ENCODE peak calls at places on chromosome 3, in four cellular contexts. O is lower lobe of right lung, D is GM23248, S is Peyer's patch. E is an unnamed sample.

GRCh38 chr3:71152892-71153265 is 430.6 kb downstream of the FOXP1 start:
- DNase-seq in D (no peak), S (peak; percentile 64), O (no peak), E (no peak)

GRCh38 chr3:24686764-24687163 is 192.1 kb upstream of the THRB start:
- DNase-seq in O (no peak), S (no peak), D (peak; percentile 85), E (no peak)

GRCh38 chr3:50303038-50303815 is at the start of gene HYAL1:
- DNase-seq in O (peak; percentile 89), S (peak; percentile 62), D (no peak), E (peak; percentile 80)

GRCh38 chr3:169562988-169563774 is 100.3 kb downstream of the MECOM start:
- DNase-seq in D (no peak), O (no peak), S (no peak), E (no peak)

GRCh38 chr3:149055575-149055974 is 30.8 kb downstream of the HLTF start:
- DNase-seq in S (no peak), O (no peak), D (no peak), E (no peak)

GRCh38 chr3:106341090-106341489 is 472.3 kb upstream of the CBLB start:
- DNase-seq in S (no peak), O (no peak), D (peak; percentile 58), E (no peak)

GRCh38 chr3:149091983-149092382 is 5.7 kb upstream of the HLTF start:
- DNase-seq in S (no peak), O (no peak), D (no peak), E (no peak)

GRCh38 chr3:175338775-175339535 is 479.8 kb downstream of the NAALADL2 start:
- DNase-seq in D (peak; percentile 89), O (peak; percentile 54), S (no peak), E (peak; percentile 69)

GRCh38 chr3:155747286-155747685 is 2.4 kb upstream of the PLCH1 start:
- DNase-seq in O (no peak), S (no peak), D (no peak), E (no peak)

GRCh38 chr3:66195347-66195783 is 25.4 kb upstream of the SLC25A26 start:
- DNase-seq in D (peak; percentile 76), S (peak; percentile 50), O (peak; percentile 57), E (peak; percentile 37)

GRCh38 chr3:125280966-125281365 is 68.4 kb upstream of the SLC12A8 start:
- DNase-seq in S (no peak), O (no peak), D (peak; percentile 60), E (no peak)

GRCh38 chr3:41688595-41689380 is 273.1 kb downstream of the ULK4 start:
- DNase-seq in D (peak; percentile 46), S (no peak), O (no peak), E (no peak)

GRCh38 chr3:155323063-155323666 is 29.7 kb upstream of the STRIT1 start:
- DNase-seq in S (no peak), D (peak; percentile 82), O (no peak), E (no peak)

GRCh38 chr3:67647390-67647878 is 7.0 kb downstream of the SUCLG2 start:
- DNase-seq in D (peak; percentile 99), O (no peak), S (peak; percentile 54), E (peak; percentile 58)

GRCh38 chr3:46386206-46386605 is 15.5 kb downstream of the CCR5 start:
- DNase-seq in D (peak; percentile 65), S (no peak), O (no peak), E (no peak)

GRCh38 chr3:41097896-41098496 is 101.3 kb upstream of the CTNNB1 start:
- DNase-seq in D (no peak), S (no peak), O (no peak), E (no peak)

GRCh38 chr3:188266581-188267274 is 112.8 kb downstream of the LPP start:
- DNase-seq in O (peak; percentile 61), D (peak; percentile 86), S (no peak), E (peak; percentile 62)

GRCh38 chr3:153749070-153749610 is 372.1 kb upstream of the ARHGEF26 start:
- DNase-seq in D (peak; percentile 14), O (no peak), S (no peak), E (no peak)

GRCh38 chr3:81040107-81040506 is 721.3 kb downstream of the GBE1 start:
- DNase-seq in O (no peak), S (no peak), D (no peak), E (no peak)

GRCh38 chr3:174325834-174326705 is 533.1 kb upstream of the NAALADL2 start:
- DNase-seq in O (no peak), D (peak; percentile 86), S (no peak), E (no peak)

GRCh38 chr3:95418251-95418650 is 1355.4 kb downstream of the NSUN3 start:
- DNase-seq in O (no peak), D (no peak), S (peak; percentile 18), E (no peak)

GRCh38 chr3:98680723-98681122 is 82.4 kb upstream of the ST3GAL6 start:
- DNase-seq in D (peak; percentile 36), O (no peak), S (no peak), E (no peak)

GRCh38 chr3:13009132-13009945 is 63.9 kb downstream of the IQSEC1 start:
- DNase-seq in D (no peak), S (no peak), O (peak; percentile 90), E (peak; percentile 90)

GRCh38 chr3:114327665-114328064 is 33.8 kb downstream of the TIGIT start:
- DNase-seq in S (no peak), D (no peak), O (no peak), E (no peak)

GRCh38 chr3:43540625-43541024 is 81.2 kb downstream of the ANO10 start:
- DNase-seq in S (no peak), O (no peak), D (peak; percentile 70), E (no peak)

GRCh38 chr3:129944709-129945108 is 29.8 kb upstream of the TRH start:
- DNase-seq in S (no peak), O (no peak), D (no peak), E (no peak)

GRCh38 chr3:139123377-139124095 is 78.8 kb upstream of the PRR23C start:
- DNase-seq in O (no peak), D (peak; percentile 73), S (no peak), E (no peak)

GRCh38 chr3:188956839-188957489 is 214.8 kb upstream of the TPRG1 start:
- DNase-seq in O (no peak), D (peak; percentile 82), S (no peak), E (no peak)

GRCh38 chr3:169344465-169344864 is 319.0 kb downstream of the MECOM start:
- DNase-seq in O (no peak), D (peak; percentile 49), S (no peak), E (no peak)

GRCh38 chr3:17489139-17489538 is 253.3 kb downstream of the TBC1D5 start:
- DNase-seq in D (peak; percentile 51), S (no peak), O (no peak), E (no peak)

GRCh38 chr3:122101646-122102045 is 46.5 kb downstream of the CD86 start:
- DNase-seq in D (peak; percentile 79), S (no peak), O (no peak), E (no peak)

GRCh38 chr3:123039178-123039577 is 11.6 kb upstream of the SEMA5B start:
- DNase-seq in D (no peak), O (no peak), S (no peak), E (no peak)

GRCh38 chr3:65810277-65810676 is 228.4 kb downstream of the MAGI1 start:
- DNase-seq in D (peak; percentile 24), S (no peak), O (no peak), E (no peak)

GRCh38 chr3:149879872-149880271 is 66.9 kb downstream of the RNF13 start:
- DNase-seq in O (peak; percentile 57), D (peak; percentile 77), S (peak; percentile 52), E (peak; percentile 47)

GRCh38 chr3:54168451-54168850 is 46.1 kb downstream of the CACNA2D3 start:
- DNase-seq in D (no peak), O (no peak), S (no peak), E (no peak)

GRCh38 chr3:151306168-151306810 is 10.3 kb downstream of the GPR87 start:
- DNase-seq in D (no peak), S (no peak), O (no peak), E (no peak)

GRCh38 chr3:151307583-151307982 is 9.0 kb downstream of the GPR87 start:
- DNase-seq in D (no peak), O (no peak), S (no peak), E (no peak)

GRCh38 chr3:151305081-151305777 is 11.4 kb downstream of the GPR87 start:
- DNase-seq in O (peak; percentile 61), D (peak; percentile 98), S (no peak), E (no peak)

GRCh38 chr3:151307131-151307530 is 9.5 kb downstream of the GPR87 start:
- DNase-seq in D (peak; percentile 45), S (no peak), O (no peak), E (no peak)

DNA sequence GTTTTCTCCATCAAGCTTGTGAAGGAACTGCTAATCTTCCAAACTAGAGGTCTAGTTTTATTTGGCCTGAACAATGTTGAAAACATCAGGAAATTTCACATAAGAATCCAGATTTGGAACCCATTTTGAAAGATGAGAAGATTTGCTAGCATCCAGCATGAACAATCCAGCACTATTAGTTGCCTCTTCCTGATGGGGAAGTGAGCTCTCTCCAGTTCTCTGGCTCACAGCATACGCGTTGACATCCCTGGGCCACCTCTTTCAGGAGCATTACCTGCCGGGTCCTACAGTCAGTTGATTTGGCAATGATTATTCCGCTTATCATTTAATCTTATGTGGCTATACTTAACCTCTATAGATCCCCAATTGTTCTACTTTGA is 10.9 kb downstream of the GPR87 start:
- DNase-seq in O (no peak), S (no peak), D (peak; percentile 69), E (no peak)
- H3K4me1 ChIP-seq in O (peaks cover 6% of the 10 kb centered on the region), S (no peaks in the 10 kb centered on the region), D (peaks cover 63% of the 10 kb centered on the region), E (peaks cover 2% of the 10 kb centered on the region)

DNA sequence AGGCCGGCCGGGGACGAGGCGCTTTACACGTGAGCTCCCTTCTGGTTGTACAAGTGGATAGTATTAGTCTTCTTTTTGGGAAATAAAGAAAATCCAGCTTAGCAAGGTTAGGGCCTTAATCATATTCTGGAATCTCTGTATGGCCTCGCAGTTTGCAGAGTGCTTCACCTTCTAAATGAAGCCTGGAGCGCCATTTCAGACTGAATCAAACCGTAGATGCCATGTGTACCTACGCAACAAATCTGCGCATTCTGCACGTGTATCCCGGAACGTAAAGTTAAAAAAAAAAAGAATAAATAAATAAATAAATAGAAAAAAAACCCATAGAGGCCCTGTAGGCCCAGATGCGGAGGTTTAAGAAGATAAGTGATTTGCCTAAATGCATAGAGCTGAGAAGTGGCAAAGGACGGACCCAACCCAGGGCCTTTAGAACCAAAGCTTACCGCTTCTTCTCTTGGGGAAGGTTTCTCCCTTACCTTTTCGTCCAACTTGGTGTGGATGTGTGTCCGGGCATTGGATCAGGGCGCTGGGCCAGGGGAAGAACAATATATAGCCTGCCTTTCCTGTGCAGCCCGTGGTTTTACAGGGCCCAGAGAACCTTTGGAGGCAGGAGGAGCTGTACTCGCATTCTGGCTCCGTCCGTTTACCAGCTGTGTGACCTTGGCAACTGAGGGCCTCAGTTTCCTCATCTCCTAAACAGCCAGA is 516 bp upstream of the P3H2 start:
- DNase-seq in S (no peak), O (no peak), D (no peak), E (no peak)
- H3K4me1 ChIP-seq in S (no peaks in the 10 kb centered on the region), O (peaks cover 15% of the 10 kb centered on the region), D (peaks cover 3% of the 10 kb centered on the region), E (no peaks in the 10 kb centered on the region)

GRCh38 chr3:196458063-196458462 is 25.8 kb upstream of the UBXN7 start:
- DNase-seq in O (no peak), S (no peak), D (no peak), E (no peak)

DNA sequence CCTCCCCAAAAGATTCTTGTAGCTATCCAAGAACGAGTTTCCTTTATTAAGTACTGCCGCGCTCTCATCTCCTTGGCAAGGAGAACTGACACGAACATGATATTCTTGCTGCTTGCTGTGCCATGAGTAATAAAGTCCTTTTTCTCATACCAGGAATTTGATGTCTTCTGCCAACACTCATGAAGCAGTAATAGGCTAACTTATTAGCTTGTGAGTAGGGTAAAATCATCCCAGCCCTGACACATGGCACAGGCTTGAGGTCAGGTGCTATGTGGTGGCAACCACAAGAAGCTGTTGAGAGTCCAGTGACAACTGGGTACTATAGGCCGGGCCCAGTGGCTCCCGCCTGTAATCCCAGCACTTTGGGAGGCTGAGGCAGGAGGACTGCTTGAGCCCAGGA is 22.7 kb upstream of the UBXN7 start:
- DNase-seq in O (no peak), S (no peak), D (peak; percentile 85), E (no peak)
- H3K4me1 ChIP-seq in O (peaks cover 6% of the 10 kb centered on the region), S (no peaks in the 10 kb centered on the region), D (peaks cover 10% of the 10 kb centered on the region), E (peaks cover 6% of the 10 kb centered on the region)

GRCh38 chr3:10155123-10155472 is 9.6 kb upstream of the IRAK2 start:
- DNase-seq in O (no peak), S (no peak), D (no peak), E (no peak)
- H3K4me1 ChIP-seq in O (no peaks in the 10 kb centered on the region), S (no peaks in the 10 kb centered on the region), D (peaks cover 2% of the 10 kb centered on the region), E (no peaks in the 10 kb centered on the region)

E was measured in left lung.